ENCODE peak calls at places on chromosome 9, in six cellular contexts. One of them, this sample, is unnamed.

GRCh38 chr9:27590636-27591035 is 17.4 kb upstream of the C9orf72 start:
- DNase-seq in kidney epithelial cell: no peak
- DNase-seq in IMR-90: peak
- DNase-seq in body of pancreas: no peak
- DNase-seq in heart left ventricle: no peak
- DNase-seq in cardiac fibroblast: no peak
- DNase-seq in this sample: no peak

GRCh38 chr9:99257723-99258364 is 35.8 kb downstream of the SEC61B start:
- DNase-seq in cardiac fibroblast: no peak
- DNase-seq in kidney epithelial cell: no peak
- DNase-seq in body of pancreas: no peak
- DNase-seq in IMR-90: no peak
- DNase-seq in heart left ventricle: no peak
- DNase-seq in this sample: no peak

GRCh38 chr9:81597749-81598497 is 91.4 kb downstream of the TLE1 start:
- DNase-seq in heart left ventricle: peak
- DNase-seq in body of pancreas: no peak
- DNase-seq in cardiac fibroblast: no peak
- DNase-seq in IMR-90: no peak
- DNase-seq in kidney epithelial cell: no peak
- DNase-seq in this sample: no peak

GRCh38 chr9:34869390-34869789 is 88.7 kb upstream of the PHF24 start:
- DNase-seq in kidney epithelial cell: no peak
- DNase-seq in heart left ventricle: no peak
- DNase-seq in body of pancreas: no peak
- DNase-seq in cardiac fibroblast: peak
- DNase-seq in IMR-90: peak
- DNase-seq in this sample: peak

GRCh38 chr9:75108571-75108970 is 20.3 kb downstream of the OSTF1 start:
- DNase-seq in IMR-90: peak
- DNase-seq in heart left ventricle: peak
- DNase-seq in kidney epithelial cell: no peak
- DNase-seq in cardiac fibroblast: peak
- DNase-seq in body of pancreas: no peak
- DNase-seq in this sample: no peak

GRCh38 chr9:137987244-137988030 is 109.9 kb downstream of the CACNA1B start:
- DNase-seq in cardiac fibroblast: no peak
- DNase-seq in body of pancreas: no peak
- DNase-seq in kidney epithelial cell: no peak
- DNase-seq in heart left ventricle: no peak
- DNase-seq in IMR-90: no peak
- DNase-seq in this sample: no peak

GRCh38 chr9:122180633-122181032 is 20.9 kb downstream of the MORN5 start:
- DNase-seq in body of pancreas: no peak
- DNase-seq in kidney epithelial cell: peak
- DNase-seq in heart left ventricle: no peak
- DNase-seq in IMR-90: peak
- DNase-seq in cardiac fibroblast: peak
- DNase-seq in this sample: peak

GRCh38 chr9:73152445-73152844 is 780 bp downstream of the ANXA1 start:
- DNase-seq in cardiac fibroblast: peak
- DNase-seq in body of pancreas: no peak
- DNase-seq in heart left ventricle: no peak
- DNase-seq in IMR-90: peak
- DNase-seq in kidney epithelial cell: no peak
- DNase-seq in this sample: no peak

GRCh38 chr9:134066923-134067851 is 639 bp downstream of the BRD3 start:
- DNase-seq in IMR-90: peak
- DNase-seq in body of pancreas: no peak
- DNase-seq in cardiac fibroblast: peak
- DNase-seq in kidney epithelial cell: no peak
- DNase-seq in heart left ventricle: peak
- DNase-seq in this sample: peak

GRCh38 chr9:18250051-18250450 is 223.9 kb upstream of the ADAMTSL1 start:
- DNase-seq in heart left ventricle: no peak
- DNase-seq in body of pancreas: no peak
- DNase-seq in kidney epithelial cell: no peak
- DNase-seq in IMR-90: no peak
- DNase-seq in cardiac fibroblast: no peak
- DNase-seq in this sample: no peak

GRCh38 chr9:107486674-107487520 is 2.7 kb downstream of the KLF4 start:
- DNase-seq in kidney epithelial cell: no peak
- DNase-seq in body of pancreas: peak
- DNase-seq in cardiac fibroblast: no peak
- DNase-seq in IMR-90: no peak
- DNase-seq in heart left ventricle: no peak
- DNase-seq in this sample: no peak

GRCh38 chr9:88534456-88535225 is at the start of gene NXNL2:
- DNase-seq in kidney epithelial cell: no peak
- DNase-seq in cardiac fibroblast: peak
- DNase-seq in body of pancreas: peak
- DNase-seq in heart left ventricle: peak
- DNase-seq in IMR-90: peak
- DNase-seq in this sample: peak

DNA sequence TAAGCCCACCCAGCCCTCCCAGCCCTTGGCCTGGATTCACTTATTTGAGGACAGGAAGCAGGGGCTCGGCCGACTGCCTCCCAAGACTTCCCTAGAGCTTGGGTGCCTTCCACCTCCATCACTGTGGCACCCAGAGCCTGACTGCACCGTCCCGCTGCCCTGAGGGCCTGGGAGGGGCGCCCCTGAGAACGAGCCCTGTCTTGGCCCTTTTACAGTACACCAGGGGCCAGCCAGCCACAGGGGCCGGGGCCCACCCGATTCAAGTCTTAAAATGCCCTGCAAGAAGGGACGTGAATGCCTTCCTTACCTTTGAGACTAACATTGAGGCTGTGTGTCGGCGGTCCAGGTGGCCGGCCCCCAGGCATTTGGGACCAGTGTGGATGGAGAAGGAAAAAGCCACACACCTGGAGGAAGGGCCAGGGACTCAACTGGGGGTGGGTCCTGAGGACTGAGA is 16.9 kb downstream of the FAM78A start:
- DNase-seq in body of pancreas: no peak
- DNase-seq in IMR-90: no peak
- DNase-seq in kidney epithelial cell: no peak
- DNase-seq in cardiac fibroblast: no peak
- DNase-seq in heart left ventricle: peak
- DNase-seq in this sample: no peak
- TF ChIP-seq CTCF in body of pancreas: no peak
- TF ChIP-seq CTCF in IMR-90: no peak
- TF ChIP-seq CTCF in kidney epithelial cell: no peak
- TF ChIP-seq CTCF in cardiac fibroblast: no peak
- TF ChIP-seq CTCF in heart left ventricle: no peak
- TF ChIP-seq CTCF in this sample: no peak

GRCh38 chr9:135439916-135440315 is 39.7 kb upstream of the PPP1R26 start:
- DNase-seq in heart left ventricle: no peak
- DNase-seq in kidney epithelial cell: no peak
- DNase-seq in cardiac fibroblast: no peak
- DNase-seq in IMR-90: no peak
- DNase-seq in body of pancreas: no peak
- DNase-seq in this sample: no peak

GRCh38 chr9:135437259-135437658 is 42.3 kb upstream of the PPP1R26 start:
- DNase-seq in heart left ventricle: no peak
- DNase-seq in cardiac fibroblast: no peak
- DNase-seq in IMR-90: no peak
- DNase-seq in body of pancreas: no peak
- DNase-seq in kidney epithelial cell: no peak
- DNase-seq in this sample: no peak

GRCh38 chr9:135443811-135444470 is 35.6 kb upstream of the PPP1R26 start:
- DNase-seq in heart left ventricle: no peak
- DNase-seq in cardiac fibroblast: no peak
- DNase-seq in body of pancreas: no peak
- DNase-seq in kidney epithelial cell: no peak
- DNase-seq in IMR-90: no peak
- DNase-seq in this sample: no peak

DNA sequence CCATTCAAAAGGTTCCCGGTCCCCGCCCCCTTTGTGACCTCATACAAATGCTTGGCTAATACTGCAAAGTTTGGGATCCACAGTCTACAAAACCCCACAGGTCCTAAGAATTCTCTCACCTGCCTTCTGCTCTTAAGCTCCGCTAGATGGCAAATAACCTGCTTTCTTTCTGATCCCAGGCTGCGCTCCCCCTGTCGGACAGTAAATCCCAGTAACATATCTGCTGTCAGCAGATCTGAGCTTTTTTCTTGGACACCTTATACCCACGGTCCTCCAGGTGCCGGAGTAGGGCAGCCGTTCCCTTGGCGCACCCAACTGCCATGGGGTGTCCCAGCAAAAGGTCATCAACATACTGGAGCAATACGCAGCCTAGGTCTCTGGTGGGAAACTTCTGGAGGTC is 39.0 kb upstream of the PPP1R26 start:
- DNase-seq in cardiac fibroblast: no peak
- DNase-seq in heart left ventricle: no peak
- DNase-seq in IMR-90: no peak
- DNase-seq in body of pancreas: peak
- DNase-seq in kidney epithelial cell: no peak
- DNase-seq in this sample: no peak
- TF ChIP-seq CTCF in cardiac fibroblast: no peak
- TF ChIP-seq CTCF in heart left ventricle: no peak
- TF ChIP-seq CTCF in IMR-90: no peak
- TF ChIP-seq CTCF in body of pancreas: no peak
- TF ChIP-seq CTCF in kidney epithelial cell: peak
- TF ChIP-seq CTCF in this sample: peak

DNA sequence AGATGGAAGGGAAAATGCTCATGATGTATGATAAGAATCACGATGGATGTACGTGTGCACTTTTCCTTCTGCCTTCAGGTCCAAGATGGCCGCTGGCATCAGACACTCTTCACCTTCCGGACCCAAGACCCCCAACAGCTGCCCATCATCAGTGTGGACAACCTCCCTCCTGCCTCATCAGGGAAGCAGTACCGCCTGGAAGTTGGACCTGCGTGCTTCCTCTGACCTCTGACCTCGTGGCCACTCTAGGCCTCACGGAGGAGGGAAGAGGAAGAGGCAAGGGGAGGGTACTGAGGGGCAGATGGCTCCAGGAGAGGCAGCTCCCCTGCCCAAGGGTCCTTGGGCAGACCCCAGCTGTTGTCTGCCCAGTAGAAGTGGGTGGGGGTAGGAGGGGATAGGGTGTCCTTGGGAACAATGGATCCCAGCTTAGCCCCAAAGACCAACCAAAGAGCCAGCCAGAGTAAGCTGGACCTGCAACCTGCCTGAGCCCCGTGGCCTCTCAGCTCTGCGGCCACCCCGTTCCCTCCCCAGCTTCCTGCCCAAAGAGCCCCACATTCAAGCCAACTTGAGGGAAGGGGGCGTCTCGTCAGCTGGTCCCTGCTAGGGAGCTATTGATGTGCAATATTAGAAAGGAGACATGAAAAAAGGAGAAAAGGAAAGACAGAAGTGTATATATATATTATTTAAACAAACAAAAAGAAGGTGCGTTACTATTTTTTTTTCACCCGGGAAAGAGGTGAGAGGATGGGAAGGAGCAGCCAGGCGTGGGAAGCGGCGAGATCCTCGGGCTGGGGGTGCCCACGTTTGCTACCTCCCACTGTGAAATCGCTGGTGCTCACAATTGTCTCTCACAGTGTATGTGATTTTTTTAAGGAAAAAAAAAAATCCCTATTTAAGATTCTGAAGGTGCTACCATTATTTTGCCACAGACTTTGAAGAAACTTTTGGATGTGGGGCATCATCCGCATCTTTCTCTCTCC is 12.1 kb upstream of the ORM1 start:
- DNase-seq in heart left ventricle: no peak
- DNase-seq in cardiac fibroblast: no peak
- DNase-seq in body of pancreas: peak
- DNase-seq in kidney epithelial cell: no peak
- DNase-seq in IMR-90: no peak
- DNase-seq in this sample: no peak
- TF ChIP-seq CTCF in heart left ventricle: no peak
- TF ChIP-seq CTCF in cardiac fibroblast: no peak
- TF ChIP-seq CTCF in body of pancreas: no peak
- TF ChIP-seq CTCF in kidney epithelial cell: no peak
- TF ChIP-seq CTCF in IMR-90: no peak
- TF ChIP-seq CTCF in this sample: no peak

GRCh38 chr9:5715548-5716127 is 86.7 kb downstream of the RIC1 start:
- DNase-seq in kidney epithelial cell: no peak
- DNase-seq in IMR-90: no peak
- DNase-seq in heart left ventricle: no peak
- DNase-seq in body of pancreas: no peak
- DNase-seq in cardiac fibroblast: no peak
- DNase-seq in this sample: no peak

GRCh38 chr9:5712651-5713360 is 83.9 kb downstream of the RIC1 start:
- DNase-seq in kidney epithelial cell: peak
- DNase-seq in IMR-90: no peak
- DNase-seq in heart left ventricle: no peak
- DNase-seq in cardiac fibroblast: no peak
- DNase-seq in body of pancreas: no peak
- DNase-seq in this sample: no peak

GRCh38 chr9:5719546-5719945 is 90.6 kb downstream of the RIC1 start:
- DNase-seq in kidney epithelial cell: no peak
- DNase-seq in body of pancreas: no peak
- DNase-seq in heart left ventricle: no peak
- DNase-seq in cardiac fibroblast: no peak
- DNase-seq in IMR-90: peak
- DNase-seq in this sample: no peak

GRCh38 chr9:5718296-5719032 is 89.6 kb downstream of the RIC1 start:
- DNase-seq in kidney epithelial cell: no peak
- DNase-seq in IMR-90: peak
- DNase-seq in body of pancreas: no peak
- DNase-seq in cardiac fibroblast: no peak
- DNase-seq in heart left ventricle: no peak
- DNase-seq in this sample: no peak

GRCh38 chr9:5714501-5715401 is 85.8 kb downstream of the RIC1 start:
- DNase-seq in IMR-90: peak
- DNase-seq in cardiac fibroblast: peak
- DNase-seq in body of pancreas: no peak
- DNase-seq in heart left ventricle: no peak
- DNase-seq in kidney epithelial cell: peak
- DNase-seq in this sample: peak
- TF ChIP-seq CTCF in IMR-90: peak
- TF ChIP-seq CTCF in cardiac fibroblast: peak
- TF ChIP-seq CTCF in body of pancreas: peak
- TF ChIP-seq CTCF in heart left ventricle: no peak
- TF ChIP-seq CTCF in kidney epithelial cell: peak
- TF ChIP-seq CTCF in this sample: peak

DNA sequence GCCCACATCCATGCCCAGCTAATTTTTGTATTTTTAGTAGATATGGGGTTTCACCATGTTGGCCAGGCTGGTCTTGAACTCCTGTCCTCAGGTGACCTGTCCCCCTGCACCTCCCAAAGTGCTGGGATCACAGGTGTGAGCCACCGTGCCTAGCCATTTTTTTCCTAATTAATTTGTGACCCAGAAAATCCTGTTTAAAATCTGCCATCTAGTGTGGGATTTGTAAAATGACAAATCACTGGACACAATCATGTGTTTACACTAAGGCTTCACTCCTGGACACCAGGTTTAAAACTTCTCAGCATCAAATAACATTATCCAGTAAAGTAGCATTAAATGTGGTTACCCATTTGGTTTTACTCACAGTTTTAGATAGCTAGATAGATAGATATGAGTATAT is 18.6 kb upstream of the KDM4C start:
- DNase-seq in kidney epithelial cell: no peak
- DNase-seq in cardiac fibroblast: peak
- DNase-seq in IMR-90: peak
- DNase-seq in body of pancreas: no peak
- DNase-seq in heart left ventricle: no peak
- DNase-seq in this sample: no peak
- TF ChIP-seq CTCF in kidney epithelial cell: peak
- TF ChIP-seq CTCF in cardiac fibroblast: peak
- TF ChIP-seq CTCF in IMR-90: peak
- TF ChIP-seq CTCF in body of pancreas: peak
- TF ChIP-seq CTCF in heart left ventricle: peak
- TF ChIP-seq CTCF in this sample: no peak

This sample was measured in mammary epithelial cell.